ENCODE peak calls at places on chromosome 9, in ten cellular contexts. One of them, this sample, is unnamed.

GRCh38 chr9:26131891-26132290 is 453.6 kb upstream of the TUSC1 start:
- DNase-seq in KBM-7: no peak
- DNase-seq in fibroblast of lung: peak; percentile 46
- DNase-seq in IMR-90: peak; percentile 17
- DNase-seq in fibroblast of the conjunctiva: no peak
- DNase-seq in astrocyte of the spinal cord: peak; percentile 43
- DNase-seq in lower lobe of right lung: no peak
- DNase-seq in mesothelial cell of epicardium: no peak
- DNase-seq in KG1: no peak
- DNase-seq in HuH-7.5: no peak
- DNase-seq in this sample: no peak

GRCh38 chr9:131747352-131747751 is 7.5 kb upstream of the RAPGEF1 start:
- DNase-seq in KBM-7: peak; percentile 72
- DNase-seq in fibroblast of lung: peak; percentile 43
- DNase-seq in IMR-90: peak; percentile 58
- DNase-seq in fibroblast of the conjunctiva: peak; percentile 50
- DNase-seq in astrocyte of the spinal cord: peak; percentile 39
- DNase-seq in lower lobe of right lung: no peak
- DNase-seq in mesothelial cell of epicardium: no peak
- DNase-seq in KG1: peak; percentile 36
- DNase-seq in HuH-7.5: no peak
- DNase-seq in this sample: no peak

GRCh38 chr9:89448381-89448780 is 49.5 kb downstream of the SEMA4D start:
- DNase-seq in KBM-7: no peak
- DNase-seq in fibroblast of lung: no peak
- DNase-seq in IMR-90: no peak
- DNase-seq in fibroblast of the conjunctiva: no peak
- DNase-seq in astrocyte of the spinal cord: no peak
- DNase-seq in lower lobe of right lung: no peak
- DNase-seq in mesothelial cell of epicardium: no peak
- DNase-seq in KG1: no peak
- DNase-seq in HuH-7.5: no peak
- DNase-seq in this sample: peak; percentile 83

GRCh38 chr9:35508069-35508468 is 18.2 kb downstream of the RUSC2 start:
- DNase-seq in KBM-7: no peak
- DNase-seq in fibroblast of lung: peak; percentile 68
- DNase-seq in IMR-90: peak; percentile 76
- DNase-seq in fibroblast of the conjunctiva: no peak
- DNase-seq in astrocyte of the spinal cord: no peak
- DNase-seq in lower lobe of right lung: no peak
- DNase-seq in mesothelial cell of epicardium: no peak
- DNase-seq in KG1: no peak
- DNase-seq in HuH-7.5: no peak
- DNase-seq in this sample: no peak

GRCh38 chr9:94717656-94718225 is 8.8 kb upstream of the AOPEP start:
- DNase-seq in KBM-7: peak; percentile 24
- DNase-seq in fibroblast of lung: peak; percentile 47
- DNase-seq in IMR-90: peak; percentile 54
- DNase-seq in fibroblast of the conjunctiva: no peak
- DNase-seq in astrocyte of the spinal cord: no peak
- DNase-seq in lower lobe of right lung: no peak
- DNase-seq in mesothelial cell of epicardium: no peak
- DNase-seq in KG1: no peak
- DNase-seq in HuH-7.5: no peak
- DNase-seq in this sample: no peak

GRCh38 chr9:110623462-110624025 is 44.0 kb upstream of the SVEP1 start:
- DNase-seq in KBM-7: peak; percentile 61
- DNase-seq in fibroblast of lung: peak; percentile 41
- DNase-seq in IMR-90: peak; percentile 70
- DNase-seq in fibroblast of the conjunctiva: peak; percentile 46
- DNase-seq in astrocyte of the spinal cord: peak; percentile 75
- DNase-seq in lower lobe of right lung: no peak
- DNase-seq in mesothelial cell of epicardium: no peak
- DNase-seq in KG1: peak; percentile 16
- DNase-seq in HuH-7.5: peak; percentile 9
- DNase-seq in this sample: no peak

GRCh38 chr9:137621131-137621757 is 2.4 kb downstream of the EHMT1 start:
- DNase-seq in KBM-7: peak; percentile 64
- DNase-seq in fibroblast of lung: no peak
- DNase-seq in IMR-90: no peak
- DNase-seq in fibroblast of the conjunctiva: no peak
- DNase-seq in astrocyte of the spinal cord: no peak
- DNase-seq in lower lobe of right lung: no peak
- DNase-seq in mesothelial cell of epicardium: no peak
- DNase-seq in KG1: no peak
- DNase-seq in HuH-7.5: no peak
- DNase-seq in this sample: no peak

GRCh38 chr9:124347968-124348358 is 67.3 kb downstream of the PSMB7 start:
- DNase-seq in KBM-7: no peak
- DNase-seq in fibroblast of lung: no peak
- DNase-seq in IMR-90: no peak
- DNase-seq in fibroblast of the conjunctiva: no peak
- DNase-seq in astrocyte of the spinal cord: no peak
- DNase-seq in lower lobe of right lung: peak; percentile 41
- DNase-seq in mesothelial cell of epicardium: no peak
- DNase-seq in KG1: no peak
- DNase-seq in HuH-7.5: no peak
- DNase-seq in this sample: no peak

GRCh38 chr9:110590816-110591215 is 11.3 kb upstream of the SVEP1 start:
- DNase-seq in KBM-7: no peak
- DNase-seq in fibroblast of lung: no peak
- DNase-seq in IMR-90: no peak
- DNase-seq in fibroblast of the conjunctiva: no peak
- DNase-seq in astrocyte of the spinal cord: no peak
- DNase-seq in lower lobe of right lung: no peak
- DNase-seq in mesothelial cell of epicardium: no peak
- DNase-seq in KG1: no peak
- DNase-seq in HuH-7.5: no peak
- DNase-seq in this sample: no peak

GRCh38 chr9:116154976-116155699 is 1.5 kb downstream of the PAPPA start:
- DNase-seq in KBM-7: no peak
- DNase-seq in fibroblast of lung: peak; percentile 62
- DNase-seq in IMR-90: peak; percentile 82
- DNase-seq in fibroblast of the conjunctiva: no peak
- DNase-seq in astrocyte of the spinal cord: peak; percentile 72
- DNase-seq in lower lobe of right lung: no peak
- DNase-seq in mesothelial cell of epicardium: peak; percentile 45
- DNase-seq in KG1: no peak
- DNase-seq in HuH-7.5: no peak
- DNase-seq in this sample: no peak

GRCh38 chr9:115025721-115026120 is 92.2 kb downstream of the TNC start:
- DNase-seq in KBM-7: no peak
- DNase-seq in fibroblast of lung: peak; percentile 76
- DNase-seq in IMR-90: no peak
- DNase-seq in fibroblast of the conjunctiva: no peak
- DNase-seq in astrocyte of the spinal cord: no peak
- DNase-seq in lower lobe of right lung: no peak
- DNase-seq in mesothelial cell of epicardium: no peak
- DNase-seq in KG1: no peak
- DNase-seq in HuH-7.5: no peak
- DNase-seq in this sample: no peak

GRCh38 chr9:111050819-111051218 is 12.5 kb upstream of the LPAR1 start:
- DNase-seq in KBM-7: no peak
- DNase-seq in fibroblast of lung: peak; percentile 32
- DNase-seq in IMR-90: peak; percentile 34
- DNase-seq in fibroblast of the conjunctiva: no peak
- DNase-seq in astrocyte of the spinal cord: peak; percentile 16
- DNase-seq in lower lobe of right lung: no peak
- DNase-seq in mesothelial cell of epicardium: no peak
- DNase-seq in KG1: no peak
- DNase-seq in HuH-7.5: no peak
- DNase-seq in this sample: no peak

GRCh38 chr9:94168203-94169000 is 84.1 kb downstream of the PTPDC1 start:
- DNase-seq in KBM-7: no peak
- DNase-seq in fibroblast of lung: peak; percentile 52
- DNase-seq in IMR-90: peak; percentile 40
- DNase-seq in fibroblast of the conjunctiva: no peak
- DNase-seq in astrocyte of the spinal cord: no peak
- DNase-seq in lower lobe of right lung: no peak
- DNase-seq in mesothelial cell of epicardium: no peak
- DNase-seq in KG1: no peak
- DNase-seq in HuH-7.5: no peak
- DNase-seq in this sample: no peak

GRCh38 chr9:128136816-128137793 is 9.6 kb upstream of the PTGES2 start:
- DNase-seq in KBM-7: no peak
- DNase-seq in fibroblast of lung: peak; percentile 94
- DNase-seq in IMR-90: peak; percentile 87
- DNase-seq in fibroblast of the conjunctiva: no peak
- DNase-seq in astrocyte of the spinal cord: peak; percentile 74
- DNase-seq in lower lobe of right lung: peak; percentile 18
- DNase-seq in mesothelial cell of epicardium: no peak
- DNase-seq in KG1: no peak
- DNase-seq in HuH-7.5: no peak
- DNase-seq in this sample: no peak

GRCh38 chr9:26301659-26302058 is 590.9 kb downstream of the CAAP1 start:
- DNase-seq in KBM-7: no peak
- DNase-seq in fibroblast of lung: no peak
- DNase-seq in IMR-90: no peak
- DNase-seq in fibroblast of the conjunctiva: no peak
- DNase-seq in astrocyte of the spinal cord: no peak
- DNase-seq in lower lobe of right lung: no peak
- DNase-seq in mesothelial cell of epicardium: no peak
- DNase-seq in KG1: no peak
- DNase-seq in HuH-7.5: no peak
- DNase-seq in this sample: no peak

GRCh38 chr9:84493284-84493947 is 152.9 kb upstream of the SLC28A3 start:
- DNase-seq in KBM-7: no peak
- DNase-seq in fibroblast of lung: no peak
- DNase-seq in IMR-90: no peak
- DNase-seq in fibroblast of the conjunctiva: no peak
- DNase-seq in astrocyte of the spinal cord: no peak
- DNase-seq in lower lobe of right lung: no peak
- DNase-seq in mesothelial cell of epicardium: no peak
- DNase-seq in KG1: no peak
- DNase-seq in HuH-7.5: no peak
- DNase-seq in this sample: no peak

GRCh38 chr9:101727621-101728524 is 10.6 kb downstream of the GRIN3A start:
- DNase-seq in KBM-7: peak; percentile 13
- DNase-seq in fibroblast of lung: no peak
- DNase-seq in IMR-90: peak; percentile 11
- DNase-seq in fibroblast of the conjunctiva: peak; percentile 2
- DNase-seq in astrocyte of the spinal cord: peak; percentile 4
- DNase-seq in lower lobe of right lung: no peak
- DNase-seq in mesothelial cell of epicardium: no peak
- DNase-seq in KG1: no peak
- DNase-seq in HuH-7.5: no peak
- DNase-seq in this sample: no peak

GRCh38 chr9:129835860-129836223 is 584 bp downstream of the USP20 start:
- DNase-seq in KBM-7: no peak
- DNase-seq in fibroblast of lung: no peak
- DNase-seq in IMR-90: peak; percentile 40
- DNase-seq in fibroblast of the conjunctiva: no peak
- DNase-seq in astrocyte of the spinal cord: no peak
- DNase-seq in lower lobe of right lung: no peak
- DNase-seq in mesothelial cell of epicardium: no peak
- DNase-seq in KG1: no peak
- DNase-seq in HuH-7.5: peak; percentile 35
- DNase-seq in this sample: no peak

GRCh38 chr9:87181670-87182069 is 234.4 kb upstream of the GAS1 start:
- DNase-seq in KBM-7: no peak
- DNase-seq in fibroblast of lung: no peak
- DNase-seq in IMR-90: no peak
- DNase-seq in fibroblast of the conjunctiva: no peak
- DNase-seq in astrocyte of the spinal cord: no peak
- DNase-seq in lower lobe of right lung: no peak
- DNase-seq in mesothelial cell of epicardium: no peak
- DNase-seq in KG1: no peak
- DNase-seq in HuH-7.5: no peak
- DNase-seq in this sample: no peak

GRCh38 chr9:121322037-121322736 is 47.9 kb downstream of the STOM start:
- DNase-seq in KBM-7: peak; percentile 60
- DNase-seq in fibroblast of lung: peak; percentile 95
- DNase-seq in IMR-90: peak; percentile 98
- DNase-seq in fibroblast of the conjunctiva: peak; percentile 91
- DNase-seq in astrocyte of the spinal cord: peak; percentile 95
- DNase-seq in lower lobe of right lung: no peak
- DNase-seq in mesothelial cell of epicardium: no peak
- DNase-seq in KG1: peak; percentile 17
- DNase-seq in HuH-7.5: peak; percentile 52
- DNase-seq in this sample: no peak